ENCODE peak calls at places on chromosome 20, in five cellular contexts. F, N, U, H and R are unnamed samples.
A peak's percentile ranks its signal among the peaks of the same experiment; 100 is the strongest.

GRCh38 chr20:60034231-60035110 is 76.2 kb downstream of the CDH26 start:
- DNase-seq in H (no peak), N (no peak), U (peak; percentile 20), F (no peak), R (no peak)

GRCh38 chr20:61105395-61105794 is 146.7 kb upstream of the CDH4 start:
- DNase-seq in N (no peak), F (no peak), U (no peak), H (no peak), R (no peak)

GRCh38 chr20:4949833-4950178 is 51.5 kb downstream of the SLC23A2 start:
- DNase-seq in F (peak; percentile 60), U (peak; percentile 30), N (peak; percentile 12), H (no peak), R (peak; percentile 62)

GRCh38 chr20:46307139-46307998 is 929 bp downstream of the CDH22 start:
- DNase-seq in F (peak; percentile 87), U (peak; percentile 44), H (no peak), N (peak; percentile 89), R (peak; percentile 92)

GRCh38 chr20:10861086-10861485 is 187.3 kb upstream of the JAG1 start:
- DNase-seq in H (no peak), U (no peak), F (no peak), N (no peak), R (no peak)

GRCh38 chr20:23482138-23482537 is 8.8 kb upstream of the CST8 start:
- DNase-seq in N (no peak), F (no peak), H (no peak), U (peak; percentile 50), R (no peak)

GRCh38 chr20:51220293-51220706 is 197.4 kb upstream of the KCNG1 start:
- DNase-seq in N (peak; percentile 75), H (no peak), F (peak; percentile 51), U (peak; percentile 23), R (peak; percentile 74)

GRCh38 chr20:31830406-31830981 is 11.3 kb downstream of the MYLK2 start:
- DNase-seq in N (no peak), U (no peak), H (no peak), F (no peak), R (no peak)

GRCh38 chr20:41654292-41654691 is 36.1 kb upstream of the CHD6 start:
- DNase-seq in N (no peak), U (no peak), F (no peak), H (no peak), R (peak; percentile 43)

GRCh38 chr20:50163570-50164317 is 10.2 kb upstream of the PEDS1 start:
- DNase-seq in H (no peak), U (peak; percentile 47), N (peak; percentile 2), F (no peak), R (no peak)

DNA sequence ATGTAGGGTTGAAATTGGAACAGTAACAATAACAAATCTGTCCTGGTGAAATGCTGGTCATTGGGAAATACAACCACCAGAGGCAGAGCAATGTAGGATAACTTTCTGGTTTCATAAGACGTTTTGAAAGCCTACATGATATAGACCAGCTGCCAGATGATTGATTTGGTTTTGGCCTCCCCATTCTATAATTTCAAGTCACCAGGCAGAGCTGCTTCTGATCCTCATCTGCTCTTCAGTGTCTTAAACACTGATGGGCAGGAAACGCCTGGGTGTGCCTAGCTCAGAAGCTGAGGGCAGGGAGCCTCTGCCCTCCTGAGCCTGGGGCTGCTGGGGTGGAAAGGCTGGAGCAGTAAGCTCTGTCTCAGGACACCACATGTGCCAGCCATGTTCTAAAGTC is 24.5 kb downstream of the DHX35 start:
- DNase-seq in U (no peak), H (peak; percentile 26), F (no peak), N (no peak), R (no peak)
- TF ChIP-seq JUNB in U (no peak), H (no peak), F (no peak), N (no peak), R (no peak)

GRCh38 chr20:25251558-25251957 is 3.7 kb downstream of the PYGB start:
- DNase-seq in N (no peak), F (no peak), H (no peak), U (no peak), R (no peak)

GRCh38 chr20:25250508-25250907 is 2.6 kb downstream of the PYGB start:
- DNase-seq in N (no peak), H (no peak), F (no peak), U (no peak), R (no peak)

GRCh38 chr20:25252226-25252625 is 4.3 kb downstream of the PYGB start:
- DNase-seq in F (no peak), N (no peak), H (no peak), U (no peak), R (no peak)

GRCh38 chr20:25249198-25249931 is 1.5 kb downstream of the PYGB start:
- DNase-seq in N (no peak), H (no peak), F (no peak), U (no peak), R (no peak)

DNA sequence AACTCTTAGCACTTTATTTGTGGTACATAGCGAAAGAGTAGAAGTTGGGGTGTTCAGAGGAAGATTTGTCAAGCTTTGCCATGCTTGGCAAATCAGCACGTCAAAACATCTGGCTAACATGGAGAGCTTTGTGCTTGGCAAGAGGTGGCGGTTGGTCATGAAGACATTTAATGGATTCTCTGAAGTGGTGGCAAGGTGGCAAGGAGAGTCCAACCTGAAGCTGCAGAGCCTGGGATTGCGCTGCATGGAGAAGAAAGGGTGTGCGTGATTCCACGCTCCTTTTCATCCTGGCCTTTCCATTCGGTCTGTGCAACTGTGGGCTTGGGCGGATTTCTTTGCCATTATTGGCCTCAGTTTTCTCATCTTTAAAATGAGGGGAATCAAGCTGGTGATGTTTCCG is 3.1 kb downstream of the PYGB start:
- DNase-seq in H (no peak), F (no peak), N (no peak), U (no peak), R (no peak)
- H3K4me2 ChIP-seq in H (peak overlapping the region; percentile 26), F (peak overlapping the region; percentile 87), N (no peak overlapping the region), U (no peak overlapping the region), R (no peak overlapping the region)

GRCh38 chr20:16072220-16072619 is 501.0 kb downstream of the KIF16B start:
- DNase-seq in N (no peak), H (no peak), F (no peak), U (no peak), R (no peak)
- H3K4me1 ChIP-seq in N (no peaks in the 10 kb centered on the region), H (no peaks in the 10 kb centered on the region), F (no peaks in the 10 kb centered on the region), U (no peaks in the 10 kb centered on the region), R (no peaks in the 10 kb centered on the region)

GRCh38 chr20:43942661-43943285 is 28.1 kb downstream of the TOX2 start:
- DNase-seq in F (no peak), H (no peak), N (no peak), U (no peak), R (no peak)
- TF ChIP-seq JUNB in F (no peak), H (peak; percentile 67), N (no peak), U (no peak), R (no peak)

DNA sequence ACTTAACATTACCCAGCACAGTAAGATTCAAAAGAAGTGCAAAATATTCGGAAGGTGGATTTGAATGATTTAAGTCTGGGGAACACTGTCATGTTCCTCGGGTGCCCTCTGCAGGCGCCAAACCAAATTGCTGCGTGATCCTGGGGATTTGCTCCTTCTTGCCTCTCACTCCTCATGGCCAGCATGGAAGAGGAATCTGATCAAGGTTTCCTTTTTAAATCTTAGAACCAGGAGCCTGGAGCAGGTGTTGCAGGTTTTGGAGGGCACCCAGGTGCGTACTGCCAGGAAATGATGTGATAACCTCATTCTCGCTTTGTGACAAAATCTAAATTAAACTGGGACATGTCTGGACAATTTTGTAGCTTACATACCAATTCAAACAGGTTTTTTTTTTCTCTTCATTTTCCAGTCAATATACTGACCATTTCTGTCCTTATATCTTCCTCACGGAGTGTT is 8.1 kb upstream of the PFDN4 start:
- DNase-seq in N (peak; percentile 62), U (peak; percentile 82), H (peak; percentile 39), F (peak; percentile 62), R (peak; percentile 88)
- H3K4me2 ChIP-seq in N (no peak overlapping the region), U (no peak overlapping the region), H (no peak overlapping the region), F (peak overlapping the region; percentile 32), R (no peak overlapping the region)

GRCh38 chr20:47573586-47573985 is 71.9 kb downstream of the NCOA3 start:
- DNase-seq in U (no peak), F (no peak), N (no peak), H (no peak), R (peak; percentile 25)
- H3K4me1 ChIP-seq in U (peaks cover 74% of the 10 kb centered on the region), F (peaks cover 59% of the 10 kb centered on the region), N (peaks cover 33% of the 10 kb centered on the region), H (peaks cover 36% of the 10 kb centered on the region), R (peaks cover 48% of the 10 kb centered on the region)

GRCh38 chr20:47352332-47353223 is 3.9 kb downstream of the ZMYND8 start:
- DNase-seq in U (no peak), N (no peak), F (no peak), H (no peak), R (peak; percentile 52)
- TF ChIP-seq JUNB in U (no peak), N (no peak), F (no peak), H (no peak), R (no peak)

DNA sequence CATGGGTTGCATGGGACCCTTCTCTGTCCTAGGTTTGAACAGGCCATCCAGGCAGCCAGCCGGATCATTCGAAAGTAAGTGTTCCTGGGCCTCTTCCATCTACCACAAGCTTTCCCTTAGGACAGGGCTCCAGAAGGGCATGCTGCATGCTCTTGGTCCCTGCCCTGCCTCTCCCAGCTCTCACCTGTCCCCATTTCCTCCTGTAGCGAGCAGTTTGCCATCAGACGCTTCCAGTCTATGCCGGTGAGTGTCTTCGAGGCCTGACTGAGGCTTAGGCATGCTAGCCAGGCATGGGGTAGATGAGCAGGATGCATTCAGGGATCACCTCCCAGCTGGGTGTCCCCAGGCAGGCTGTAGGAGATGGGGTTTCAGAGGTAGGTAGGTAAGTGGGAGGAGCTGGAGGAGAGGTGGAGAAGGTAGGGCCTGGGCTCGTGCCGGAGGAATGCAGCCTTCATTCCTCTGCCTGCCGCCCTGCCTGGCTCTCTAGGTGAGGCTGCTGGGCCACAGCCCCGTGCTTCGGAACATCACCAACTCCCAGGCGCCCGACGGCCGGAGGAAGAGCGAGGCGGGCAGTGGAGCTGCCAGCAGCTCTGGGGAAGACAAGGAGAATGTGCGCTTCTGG is 4.3 kb downstream of the CDC25B start:
- DNase-seq in F (no peak), U (no peak), H (no peak), N (no peak), R (peak; percentile 77)
- H3K4me2 ChIP-seq in F (no peak overlapping the region), U (no peak overlapping the region), H (peak overlapping the region; percentile 85), N (no peak overlapping the region), R (peak overlapping the region; percentile 70)